ENCODE peak calls at places on chromosomes 5 and 9, in six cellular contexts. V is HCT116, F is HepG2, E is K562, A is H1, M is GM12878. Z is an unnamed sample.

GRCh38 chr5:27387535-27388073 is 349.2 kb upstream of the CDH9 start:
- DNase-seq in V (no peak), F (no peak), E (no peak), A (no peak), M (no peak), Z (peak)

GRCh38 chr5:53422539-53422938 is 57.9 kb upstream of the FST start:
- DNase-seq in V (no peak), F (no peak), E (no peak), A (no peak), M (no peak), Z (no peak)

GRCh38 chr5:176740702-176741565 is 69.4 kb upstream of the UNC5A start:
- DNase-seq in V (no peak), F (no peak), E (no peak), A (peak), M (no peak), Z (no peak)

GRCh38 chr9:103410059-103410458 is 414.9 kb downstream of the CYLC2 start:
- DNase-seq in V (no peak), F (no peak), E (no peak), A (no peak), M (no peak), Z (no peak)

GRCh38 chr5:169979871-169980270 is 424 bp downstream of the INSYN2B start:
- DNase-seq in V (no peak), F (no peak), E (no peak), A (no peak), M (no peak), Z (no peak)

GRCh38 chr5:56172225-56172624 is 60.9 kb downstream of the ANKRD55 start:
- DNase-seq in V (no peak), F (no peak), E (no peak), A (no peak), M (no peak), Z (no peak)

GRCh38 chr9:125632321-125633115 is 74.5 kb downstream of the MAPKAP1 start:
- DNase-seq in V (no peak), F (peak), E (peak), A (no peak), M (peak), Z (no peak)

GRCh38 chr9:136105398-136106135 is 10.5 kb upstream of the NACC2 start:
- DNase-seq in V (no peak), F (no peak), E (no peak), A (no peak), M (no peak), Z (no peak)

GRCh38 chr5:20476016-20476415 is 488.0 kb upstream of the CDH18 start:
- DNase-seq in V (no peak), F (no peak), E (no peak), A (no peak), M (no peak), Z (no peak)

GRCh38 chr5:82465235-82465634 is 187.1 kb upstream of the RPS23 start:
- DNase-seq in V (no peak), F (peak), E (no peak), A (no peak), M (no peak), Z (no peak)

GRCh38 chr9:123419091-123419490 is 63.1 kb downstream of the CRB2 start:
- DNase-seq in V (no peak), F (no peak), E (no peak), A (no peak), M (no peak), Z (no peak)

GRCh38 chr5:172830876-172831662 is 3.0 kb upstream of the ERGIC1 start:
- DNase-seq in V (no peak), F (no peak), E (no peak), A (no peak), M (no peak), Z (no peak)

GRCh38 chr5:132275367-132276220 is 18.1 kb downstream of the PDLIM4 start:
- DNase-seq in V (no peak), F (no peak), E (no peak), A (no peak), M (no peak), Z (no peak)

GRCh38 chr9:76379494-76379893 is 14.7 kb downstream of the RFK start:
- DNase-seq in V (no peak), F (no peak), E (no peak), A (no peak), M (no peak), Z (no peak)

GRCh38 chr9:119101048-119101447 is 268.2 kb downstream of the BRINP1 start:
- DNase-seq in V (no peak), F (no peak), E (no peak), A (no peak), M (no peak), Z (peak)

GRCh38 chr5:150438873-150439546 is 10.5 kb downstream of the RPS14 start:
- DNase-seq in V (no peak), F (peak), E (peak), A (peak), M (no peak), Z (no peak)

GRCh38 chr5:131305906-131306305 is 42.1 kb downstream of the CDC42SE2 start:
- DNase-seq in V (no peak), F (no peak), E (no peak), A (no peak), M (no peak), Z (no peak)

GRCh38 chr5:104569621-104570020 is 1007.0 kb upstream of the NUDT12 start:
- DNase-seq in V (no peak), F (no peak), E (no peak), A (no peak), M (no peak), Z (no peak)

GRCh38 chr9:21933281-21933680 is 60.9 kb downstream of the CDKN2A start:
- DNase-seq in V (peak), F (no peak), E (no peak), A (no peak), M (no peak), Z (peak)

GRCh38 chr5:36703245-36703860 is 96.9 kb downstream of the SLC1A3 start:
- DNase-seq in V (no peak), F (no peak), E (no peak), A (no peak), M (no peak), Z (no peak)

GRCh38 chr9:129125478-129125877 is 14.3 kb downstream of the PTPA start:
- DNase-seq in V (peak), F (no peak), E (no peak), A (no peak), M (no peak), Z (no peak)

GRCh38 chr5:140245354-140245753 is 57.5 kb downstream of the PFDN1 start:
- DNase-seq in V (no peak), F (no peak), E (no peak), A (no peak), M (no peak), Z (no peak)

GRCh38 chr9:114364123-114364522 is 23.7 kb downstream of the AKNA start:
- DNase-seq in V (no peak), F (peak), E (no peak), A (no peak), M (no peak), Z (no peak)

GRCh38 chr5:7869474-7870136 is 657 bp downstream of the MTRR start:
- DNase-seq in V (no peak), F (no peak), E (no peak), A (no peak), M (no peak), Z (no peak)

GRCh38 chr9:137116027-137116507 is 1.5 kb upstream of the DPP7 start:
- DNase-seq in V (no peak), F (no peak), E (no peak), A (no peak), M (no peak), Z (no peak)

GRCh38 chr9:93304574-93305496 is 120.9 kb downstream of the WNK2 start:
- DNase-seq in V (no peak), F (peak), E (peak), A (peak), M (no peak), Z (peak)

GRCh38 chr5:109388407-109388806 is 21.4 kb downstream of the PJA2 start:
- DNase-seq in V (no peak), F (no peak), E (peak), A (no peak), M (no peak), Z (no peak)

GRCh38 chr5:176886336-176887251 is 12.6 kb downstream of the HK3 start:
- DNase-seq in V (no peak), F (no peak), E (no peak), A (no peak), M (no peak), Z (no peak)

GRCh38 chr5:159310492-159310891 is 19.8 kb downstream of the IL12B start:
- DNase-seq in V (no peak), F (no peak), E (no peak), A (peak), M (no peak), Z (no peak)

GRCh38 chr9:91029621-91030361 is 228.2 kb downstream of the SYK start:
- DNase-seq in V (no peak), F (no peak), E (no peak), A (no peak), M (no peak), Z (no peak)

GRCh38 chr9:95757026-95757425 is 118.5 kb upstream of the ERCC6L2 start:
- DNase-seq in V (no peak), F (no peak), E (no peak), A (no peak), M (no peak), Z (no peak)

GRCh38 chr9:112841261-112841660 is 49.4 kb downstream of the SLC46A2 start:
- DNase-seq in V (no peak), F (peak), E (no peak), A (no peak), M (no peak), Z (no peak)

GRCh38 chr9:16029796-16030363 is 477.0 kb downstream of the CCDC171 start:
- DNase-seq in V (no peak), F (no peak), E (no peak), A (no peak), M (no peak), Z (no peak)

GRCh38 chr5:178355662-178356061 is 123.1 kb upstream of the PHYKPL start:
- DNase-seq in V (no peak), F (no peak), E (no peak), A (no peak), M (no peak), Z (no peak)

GRCh38 chr9:113955076-113955752 is 79.1 kb downstream of the ZNF618 start:
- DNase-seq in V (no peak), F (no peak), E (no peak), A (no peak), M (no peak), Z (no peak)

GRCh38 chr5:168332042-168332441 is 40.6 kb downstream of the WWC1 start:
- DNase-seq in V (no peak), F (no peak), E (no peak), A (no peak), M (no peak), Z (no peak)

GRCh38 chr9:80664327-80665210 is 1024.8 kb downstream of the TLE1 start:
- DNase-seq in V (no peak), F (no peak), E (no peak), A (no peak), M (no peak), Z (no peak)

GRCh38 chr5:10676946-10677345 is 84.1 kb downstream of the DAP start:
- DNase-seq in V (no peak), F (no peak), E (no peak), A (no peak), M (no peak), Z (no peak)

GRCh38 chr5:32225445-32225844 is 51.3 kb upstream of the GOLPH3 start:
- DNase-seq in V (no peak), F (peak), E (no peak), A (no peak), M (no peak), Z (no peak)

DNA sequence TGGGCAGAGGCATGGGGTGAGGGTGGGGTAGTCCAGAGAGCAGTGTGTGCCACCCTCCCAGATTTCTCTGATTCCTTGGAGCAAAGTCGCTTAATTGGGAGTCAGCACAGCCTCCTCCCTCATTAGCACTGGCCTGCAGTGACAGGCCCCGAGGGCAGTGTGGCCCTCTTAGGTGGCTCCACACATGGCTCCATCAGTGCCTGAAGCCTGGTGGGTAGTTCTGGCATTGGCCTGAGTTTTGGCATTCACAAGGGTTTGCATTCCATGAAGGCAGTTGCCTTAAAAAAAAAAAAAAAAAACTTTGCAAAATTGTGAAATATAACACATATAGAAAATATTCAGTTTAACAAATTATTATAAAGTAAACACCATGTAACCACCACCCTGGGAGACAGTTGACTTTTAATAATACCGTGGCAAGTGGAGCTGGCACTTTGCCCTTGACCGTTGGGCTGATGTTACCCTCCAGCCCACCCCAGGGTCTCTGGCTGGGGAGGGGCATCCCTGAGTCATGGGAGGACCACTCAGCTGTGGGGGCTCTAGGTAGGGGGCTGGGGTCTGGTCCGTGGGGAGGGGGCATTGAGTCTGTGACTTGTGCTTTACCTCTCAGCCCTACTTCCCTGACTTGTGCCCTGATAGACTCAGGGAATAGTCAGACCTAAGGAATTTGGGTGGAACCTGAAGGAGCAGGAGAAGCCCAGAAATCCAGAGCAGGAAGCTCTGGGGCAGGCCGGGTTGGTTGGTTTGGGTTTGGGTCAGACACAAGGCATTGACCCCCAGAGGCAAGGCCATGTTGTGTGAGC is 51.3 kb upstream of the PITX1 start:
- DNase-seq in V (peak), F (no peak), E (no peak), A (no peak), M (no peak), Z (no peak)
- TF ChIP-seq ZNF274 in V (no peak), F (no peak), E (no peak), A (no peak), M (no peak), Z (no peak)

GRCh38 chr5:143168171-143168681 is 235.3 kb downstream of the NR3C1 start:
- DNase-seq in V (no peak), F (no peak), E (no peak), A (no peak), M (no peak), Z (no peak)
- TF ChIP-seq ZNF274 in V (no peak), F (no peak), E (no peak), A (no peak), M (no peak), Z (no peak)

DNA sequence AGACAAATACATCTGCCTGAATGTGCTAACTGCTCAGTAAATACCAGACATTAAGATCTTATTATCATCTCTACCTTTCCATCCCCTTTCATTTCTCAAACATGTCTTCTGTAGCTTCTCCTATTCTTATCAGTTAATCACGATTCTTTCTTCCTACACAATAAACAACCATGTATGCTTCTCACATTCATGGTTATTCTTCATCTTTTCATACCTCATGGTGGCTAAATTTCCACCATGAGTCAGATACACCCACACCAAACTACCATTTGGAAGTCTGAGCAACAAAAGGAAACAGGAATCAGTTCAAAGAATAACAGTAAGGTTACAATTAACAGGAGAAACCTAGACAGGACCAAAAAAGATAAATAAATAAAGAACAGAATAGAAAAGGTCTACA is 7.7 kb downstream of the ZNF622 start:
- DNase-seq in V (no peak), F (no peak), E (no peak), A (no peak), M (no peak), Z (no peak)
- TF ChIP-seq ZNF274 in V (no peak), F (no peak), E (no peak), A (no peak), M (no peak), Z (no peak)

GRCh38 chr5:453725-454481 is 10.9 kb downstream of the EXOC3 start:
- DNase-seq in V (no peak), F (no peak), E (no peak), A (no peak), M (no peak), Z (no peak)
- TF ChIP-seq ZNF274 in V (no peak), F (no peak), E (no peak), A (no peak), M (no peak), Z (no peak)

DNA sequence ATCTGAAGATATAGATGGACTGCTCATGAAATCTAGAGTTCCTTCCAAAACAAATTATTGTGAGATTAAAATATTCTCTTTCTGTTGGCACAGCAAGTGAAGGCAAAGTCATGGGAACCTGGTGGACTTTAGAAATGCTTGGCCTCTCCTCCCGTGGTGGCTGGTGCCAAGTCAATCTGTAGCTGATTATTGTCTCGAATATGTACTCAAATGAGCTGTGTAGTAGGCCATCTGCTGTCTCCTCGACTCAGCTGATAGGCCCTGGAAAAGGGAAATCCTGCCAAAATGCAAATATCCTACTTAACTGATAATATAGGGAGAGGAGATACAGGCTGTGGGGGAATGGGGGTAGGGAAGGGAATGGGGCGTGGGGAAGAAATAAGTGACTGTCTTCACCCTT is 69.4 kb downstream of the DAPK1 start:
- DNase-seq in V (no peak), F (no peak), E (no peak), A (no peak), M (no peak), Z (no peak)
- TF ChIP-seq ZNF274 in V (no peak), F (no peak), E (no peak), A (no peak), M (no peak), Z (no peak)

Z was measured in NT2/D1.